ENCODE peak calls at places on chromosomes 13 and 19, in seven cellular contexts. W is psoas muscle, R is endothelial cell of umbilical vein, I is pancreas, M is type B pancreatic cell, N is WTC11, J is fibroblast of pulmonary artery. C is an unnamed sample.
A peak's percentile ranks its signal among the peaks of the same experiment; 100 is the strongest.

GRCh38 chr13:31950121-31950810 is 81.3 kb upstream of the FRY start:
- DNase-seq in M (no peak), W (no peak), R (no peak), I (no peak), J (no peak), N (no peak), C (no peak)

GRCh38 chr19:49442793-49443365 is 1.6 kb upstream of the SLC17A7 start:
- DNase-seq in W (peak; percentile 97), J (peak; percentile 87), I (peak; percentile 96), N (peak; percentile 100), R (peak; percentile 83), M (peak; percentile 87), C (peak; percentile 94)

GRCh38 chr19:28537896-28538295 is 675.1 kb downstream of the UQCRFS1 start:
- DNase-seq in J (no peak), I (no peak), R (no peak), W (no peak), M (no peak), N (no peak), C (no peak)

GRCh38 chr19:55382013-55382412 is 2.1 kb downstream of the TMEM238 start:
- DNase-seq in N (no peak), I (no peak), W (no peak), M (no peak), J (no peak), R (no peak), C (no peak)

GRCh38 chr19:29329460-29330134 is 116.6 kb upstream of the UQCRFS1 start:
- DNase-seq in W (no peak), N (peak; percentile 72), M (no peak), J (no peak), R (no peak), I (no peak), C (peak; percentile 76)

GRCh38 chr13:114032121-114032799 is 58.4 kb upstream of the C13orf46 start:
- DNase-seq in R (peak; percentile 84), I (no peak), W (no peak), J (peak; percentile 82), N (no peak), M (no peak), C (no peak)

GRCh38 chr13:24247016-24247415 is 62.4 kb upstream of the C1QTNF9 start:
- DNase-seq in W (no peak), N (no peak), I (no peak), J (no peak), R (no peak), M (no peak), C (no peak)

GRCh38 chr13:43270043-43270830 is 246.9 kb downstream of the DNAJC15 start:
- DNase-seq in J (no peak), N (no peak), I (no peak), W (no peak), R (no peak), M (no peak), C (no peak)

GRCh38 chr19:8367327-8368001 is 3.5 kb downstream of the ANGPTL4 start:
- DNase-seq in W (peak; percentile 96), R (peak; percentile 96), N (peak; percentile 74), M (peak; percentile 82), J (peak; percentile 99), I (peak; percentile 94), C (peak; percentile 99)

GRCh38 chr19:5957132-5957531 is 20.8 kb downstream of the RANBP3 start:
- DNase-seq in M (no peak), J (no peak), W (no peak), R (no peak), N (no peak), I (no peak), C (no peak)

GRCh38 chr13:28741080-28741479 is 22.3 kb upstream of the SLC46A3 start:
- DNase-seq in R (no peak), W (no peak), I (no peak), J (no peak), N (no peak), M (no peak), C (no peak)

GRCh38 chr19:4032436-4032835 is 24.9 kb downstream of the PIAS4 start:
- DNase-seq in R (no peak), I (no peak), W (no peak), J (no peak), M (no peak), N (no peak), C (no peak)

GRCh38 chr19:58203814-58204475 is 21.1 kb downstream of the ZNF274 start:
- DNase-seq in N (peak; percentile 72), I (no peak), R (no peak), M (no peak), W (no peak), J (no peak), C (no peak)

GRCh38 chr13:111908981-111909380 is 158.0 kb upstream of the SOX1 start:
- DNase-seq in I (no peak), J (no peak), R (no peak), W (no peak), N (peak; percentile 5), M (peak; percentile 62), C (peak; percentile 76)

GRCh38 chr13:111906816-111907215 is 160.1 kb upstream of the SOX1 start:
- DNase-seq in I (peak; percentile 7), R (no peak), J (no peak), N (peak; percentile 2), M (peak; percentile 45), W (no peak), C (peak; percentile 79)

GRCh38 chr13:111909501-111909900 is 157.4 kb upstream of the SOX1 start:
- DNase-seq in N (no peak), R (no peak), I (no peak), M (peak; percentile 42), W (no peak), J (no peak), C (peak; percentile 69)

GRCh38 chr13:111907341-111907880 is 159.5 kb upstream of the SOX1 start:
- DNase-seq in W (no peak), I (no peak), M (peak; percentile 48), N (peak; percentile 4), R (no peak), J (no peak), C (peak; percentile 69)

DNA sequence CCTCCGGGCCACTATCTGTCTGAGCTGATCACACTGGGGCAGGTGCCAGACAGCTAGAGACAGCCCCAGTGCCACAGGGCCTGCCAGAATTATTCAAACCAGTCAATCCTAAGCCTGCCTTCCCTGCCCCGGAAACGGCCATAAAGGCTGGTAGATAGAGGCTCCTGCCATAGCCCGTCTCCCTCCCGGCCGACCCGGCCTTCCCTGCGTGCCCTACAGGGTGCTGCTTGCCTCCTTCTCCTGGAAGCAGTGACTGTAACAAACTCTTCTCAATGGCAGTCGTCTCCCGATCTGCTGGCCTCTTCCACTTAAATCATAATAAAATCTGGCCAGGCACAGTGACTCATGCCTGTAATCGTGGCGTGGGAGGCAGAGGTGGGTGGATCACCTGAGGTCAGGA is 158.6 kb upstream of the SOX1 start:
- DNase-seq in R (no peak), W (no peak), N (peak; percentile 2), M (peak; percentile 64), J (no peak), I (no peak), C (peak; percentile 80)
- TF ChIP-seq CTCF in R (no peak), W (no peak), N (no peak), M (no peak), J (no peak), I (no peak), C (no peak)

GRCh38 chr19:43934055-43934984 is 762 bp downstream of the ZNF45 start:
- DNase-seq in W (no peak), M (no peak), I (no peak), R (no peak), J (no peak), N (no peak), C (no peak)
- TF ChIP-seq CTCF in W (no peak), M (no peak), I (no peak), R (no peak), J (peak; percentile 19), N (no peak), C (no peak)

GRCh38 chr19:35249146-35249847 is 495 bp downstream of the LSR start:
- DNase-seq in W (no peak), R (no peak), I (peak; percentile 51), N (no peak), M (peak; percentile 64), J (no peak), C (peak; percentile 78)

GRCh38 chr19:35249848-35250711 is 1.3 kb downstream of the LSR start:
- DNase-seq in M (peak; percentile 53), R (no peak), N (peak; percentile 7), I (peak; percentile 24), W (no peak), J (no peak), C (peak; percentile 76)

GRCh38 chr19:35246466-35247096 is 2.2 kb upstream of the LSR start:
- DNase-seq in W (no peak), I (no peak), R (no peak), J (no peak), M (no peak), N (no peak), C (peak; percentile 5)

GRCh38 chr19:35247526-35248309 is 1.1 kb upstream of the LSR start:
- DNase-seq in I (peak; percentile 93), J (no peak), W (no peak), R (no peak), N (peak; percentile 96), M (peak; percentile 88), C (peak; percentile 72)

DNA sequence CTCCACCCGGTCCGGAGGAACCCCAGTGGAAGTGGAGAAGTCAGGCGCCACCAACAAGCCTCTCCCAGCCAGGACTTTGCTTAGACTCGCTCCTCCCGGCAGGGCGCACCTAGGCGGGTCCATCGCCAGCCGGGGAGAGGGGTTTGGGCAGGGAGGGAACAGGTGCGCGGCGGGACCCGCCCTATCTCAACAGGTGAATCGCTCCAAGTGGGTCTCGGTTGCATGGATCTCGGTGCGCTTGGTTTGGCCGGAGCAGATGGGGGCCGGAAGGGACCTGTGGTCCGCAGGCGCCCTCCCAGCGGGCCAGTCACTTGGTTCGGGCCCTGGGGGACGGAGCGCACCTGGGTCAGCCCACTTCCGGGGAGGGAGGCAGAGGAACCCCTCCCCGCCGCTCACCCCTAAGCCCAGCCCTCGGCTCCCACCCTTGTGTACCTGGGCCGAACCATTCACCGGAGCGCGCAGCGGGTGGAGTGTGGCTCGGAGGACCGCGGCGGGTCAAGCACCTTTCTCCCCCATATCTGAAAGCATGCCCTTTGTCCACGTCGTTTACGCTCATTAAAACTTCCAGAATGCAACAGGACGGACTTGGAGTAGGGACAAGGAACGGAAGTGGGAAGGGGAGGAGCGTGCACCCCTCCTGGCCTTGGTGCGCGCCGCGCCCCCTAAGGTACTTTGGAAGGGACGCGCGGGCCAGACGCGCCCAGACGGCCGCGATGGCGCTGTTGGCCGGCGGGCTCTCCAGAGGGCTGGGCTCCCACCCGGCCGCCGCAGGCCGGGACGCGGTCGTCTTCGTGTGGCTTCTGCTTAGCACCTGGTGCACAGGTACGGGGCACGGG is at the start of gene LSR:
- DNase-seq in R (no peak), M (peak; percentile 88), I (peak; percentile 95), N (peak; percentile 92), W (no peak), J (no peak), C (peak; percentile 82)
- TF ChIP-seq CTCF in R (no peak), M (no peak), I (no peak), N (no peak), W (no peak), J (no peak), C (no peak)

GRCh38 chr19:35978271-35978670 is 16.7 kb upstream of the SDHAF1 start:
- DNase-seq in I (no peak), J (no peak), W (no peak), R (no peak), M (no peak), N (no peak), C (no peak)

GRCh38 chr19:35978832-35979365 is 16.1 kb upstream of the SDHAF1 start:
- DNase-seq in R (no peak), I (no peak), J (no peak), M (no peak), N (no peak), W (no peak), C (no peak)

GRCh38 chr19:35973487-35973886 is 21.5 kb upstream of the SDHAF1 start:
- DNase-seq in M (no peak), I (no peak), R (no peak), W (no peak), N (no peak), J (no peak), C (no peak)

GRCh38 chr19:35975608-35976214 is 19.3 kb upstream of the SDHAF1 start:
- DNase-seq in R (peak; percentile 13), J (peak; percentile 36), I (no peak), W (no peak), M (no peak), N (peak; percentile 49), C (no peak)

GRCh38 chr19:35977446-35978222 is 17.4 kb upstream of the SDHAF1 start:
- DNase-seq in W (no peak), N (peak; percentile 86), R (no peak), I (no peak), J (no peak), M (no peak), C (no peak)
- TF ChIP-seq CTCF in W (no peak), N (peak; percentile 35), R (no peak), I (no peak), J (no peak), M (peak; percentile 31), C (no peak)

C was measured in osteocyte.